ENCODE peak calls at places on chromosome X, in nine cellular contexts. K, X, O, U, W, R, Q, I and C are unnamed samples.

GRCh38 chrX:34146906-34147305 is 14.8 kb upstream of the FAM47A start:
- DNase-seq in X (no peak), K (peak), W (no peak), I (no peak), U (no peak), R (no peak), O (no peak), Q (no peak), C (no peak)

GRCh38 chrX:50941638-50942037 is 31.1 kb downstream of the BMP15 start:
- DNase-seq in U (no peak), I (no peak), Q (peak), R (no peak), O (no peak), W (no peak), X (no peak), K (no peak), C (no peak)

GRCh38 chrX:148620023-148620422 is 119.6 kb downstream of the AFF2 start:
- DNase-seq in I (no peak), K (no peak), R (no peak), O (no peak), U (no peak), X (no peak), Q (no peak), W (no peak), C (no peak)

GRCh38 chrX:81003491-81004185 is 194.0 kb upstream of the BRWD3 start:
- DNase-seq in W (no peak), O (no peak), U (no peak), K (no peak), I (no peak), R (no peak), X (no peak), Q (no peak), C (no peak)

GRCh38 chrX:138128025-138128671 is 562.2 kb downstream of the ZIC3 start:
- DNase-seq in I (peak), W (peak), O (no peak), R (peak), K (no peak), U (no peak), X (peak), Q (peak), C (no peak)

GRCh38 chrX:119121341-119121740 is 6.3 kb downstream of the KIAA1210 start:
- DNase-seq in Q (no peak), R (no peak), O (no peak), I (no peak), W (no peak), U (no peak), X (peak), K (no peak), C (no peak)

GRCh38 chrX:23883737-23884354 is 23.9 kb downstream of the APOO start:
- DNase-seq in K (no peak), I (no peak), O (no peak), X (peak), R (no peak), U (no peak), W (no peak), Q (peak), C (no peak)

GRCh38 chrX:109920325-109920724 is 82.6 kb upstream of the TMEM164 start:
- DNase-seq in R (peak), Q (no peak), X (no peak), W (no peak), I (no peak), O (no peak), K (no peak), U (no peak), C (no peak)

GRCh38 chrX:12979630-12980015 is 4.7 kb downstream of the TMSB4X start:
- DNase-seq in X (no peak), U (no peak), I (no peak), Q (no peak), R (no peak), K (no peak), O (no peak), W (no peak), C (no peak)

GRCh38 chrX:13607356-13607995 is 38.1 kb downstream of the EGFL6 start:
- DNase-seq in Q (no peak), O (no peak), I (no peak), R (no peak), K (no peak), W (no peak), U (no peak), X (no peak), C (no peak)

GRCh38 chrX:1535241-1536041 is 1.5 kb downstream of the P2RY8 start:
- DNase-seq in R (no peak), I (no peak), W (no peak), Q (no peak), U (no peak), O (peak), K (no peak), X (no peak), C (no peak)